ENCODE peak calls at places on chromosomes 7 and 10, in nine cellular contexts. O, Z, R, H, S, D, L, P and M are unnamed samples.
A peak's percentile ranks its signal among the peaks of the same experiment; 100 is the strongest.

GRCh38 chr7:112112822-112113255 is 93.4 kb downstream of the DOCK4 start:
- DNase-seq in O (peak; percentile 78), Z (no peak), R (peak; percentile 86), H (no peak), S (peak; percentile 89), D (no peak), L (peak; percentile 52), P (no peak), M (no peak)

GRCh38 chr7:151740180-151740845 is 136.6 kb downstream of the PRKAG2 start:
- DNase-seq in O (no peak), Z (no peak), R (no peak), H (no peak), S (no peak), D (no peak), L (no peak), P (no peak), M (no peak)

GRCh38 chr7:77383333-77383740 is 32.8 kb downstream of the GSAP start:
- DNase-seq in O (peak; percentile 19), Z (no peak), R (peak; percentile 18), H (no peak), S (peak; percentile 43), D (no peak), L (no peak), P (no peak), M (no peak)

GRCh38 chr7:86664486-86664885 is 20.8 kb downstream of the GRM3 start:
- DNase-seq in O (no peak), Z (no peak), R (no peak), H (no peak), S (no peak), D (no peak), L (no peak), P (no peak), M (no peak)

GRCh38 chr7:44477063-44477830 is 13.2 kb downstream of the NUDCD3 start:
- DNase-seq in O (peak; percentile 85), Z (peak; percentile 58), R (peak; percentile 89), H (peak; percentile 40), S (peak; percentile 90), D (peak; percentile 84), L (peak; percentile 72), P (peak; percentile 90), M (peak; percentile 49)

GRCh38 chr7:96126382-96126781 is 195.5 kb downstream of the SLC25A13 start:
- DNase-seq in O (no peak), Z (no peak), R (no peak), H (no peak), S (no peak), D (no peak), L (no peak), P (peak; percentile 14), M (no peak)

GRCh38 chr10:118851062-118852035 is 96.6 kb upstream of the CACUL1 start:
- DNase-seq in O (no peak), Z (no peak), R (no peak), H (no peak), S (peak; percentile 25), D (no peak), L (no peak), P (no peak), M (no peak)

GRCh38 chr7:98913612-98914011 is 35.3 kb downstream of the TRRAP start:
- DNase-seq in O (no peak), Z (no peak), R (no peak), H (no peak), S (peak; percentile 52), D (no peak), L (no peak), P (no peak), M (peak; percentile 16)

GRCh38 chr10:102975483-102976057 is 57.5 kb downstream of the CNNM2 start:
- DNase-seq in O (peak; percentile 3), Z (no peak), R (no peak), H (no peak), S (peak; percentile 6), D (no peak), L (no peak), P (no peak), M (no peak)

GRCh38 chr7:129797224-129797789 is 155.5 kb downstream of the UBE2H start:
- DNase-seq in O (no peak), Z (no peak), R (no peak), H (no peak), S (no peak), D (no peak), L (no peak), P (peak; percentile 59), M (no peak)

GRCh38 chr7:28296571-28297483 is 115.5 kb upstream of the CREB5 start:
- DNase-seq in O (peak; percentile 18), Z (no peak), R (peak; percentile 54), H (peak; percentile 55), S (peak; percentile 68), D (peak; percentile 18), L (peak; percentile 36), P (peak; percentile 88), M (no peak)

GRCh38 chr7:14988941-14989340 is 86.4 kb upstream of the DGKB start:
- DNase-seq in O (no peak), Z (no peak), R (no peak), H (no peak), S (peak; percentile 41), D (no peak), L (no peak), P (no peak), M (peak; percentile 7)

GRCh38 chr10:26855186-26855585 is 5.6 kb downstream of the ABI1 start:
- DNase-seq in O (peak; percentile 53), Z (no peak), R (peak; percentile 31), H (no peak), S (peak; percentile 57), D (no peak), L (no peak), P (no peak), M (no peak)

GRCh38 chr10:79393924-79394610 is 46.8 kb downstream of the PPIF start:
- DNase-seq in O (no peak), Z (no peak), R (no peak), H (no peak), S (no peak), D (no peak), L (no peak), P (no peak), M (no peak)

GRCh38 chr10:98528785-98529183 is 82.0 kb upstream of the HPS1 start:
- DNase-seq in O (no peak), Z (no peak), R (no peak), H (no peak), S (peak; percentile 81), D (no peak), L (no peak), P (no peak), M (no peak)

GRCh38 chr10:58017719-58018367 is 249.9 kb downstream of the IPMK start:
- DNase-seq in O (peak; percentile 70), Z (no peak), R (peak; percentile 68), H (no peak), S (peak; percentile 98), D (peak; percentile 21), L (no peak), P (no peak), M (peak; percentile 71)

DNA sequence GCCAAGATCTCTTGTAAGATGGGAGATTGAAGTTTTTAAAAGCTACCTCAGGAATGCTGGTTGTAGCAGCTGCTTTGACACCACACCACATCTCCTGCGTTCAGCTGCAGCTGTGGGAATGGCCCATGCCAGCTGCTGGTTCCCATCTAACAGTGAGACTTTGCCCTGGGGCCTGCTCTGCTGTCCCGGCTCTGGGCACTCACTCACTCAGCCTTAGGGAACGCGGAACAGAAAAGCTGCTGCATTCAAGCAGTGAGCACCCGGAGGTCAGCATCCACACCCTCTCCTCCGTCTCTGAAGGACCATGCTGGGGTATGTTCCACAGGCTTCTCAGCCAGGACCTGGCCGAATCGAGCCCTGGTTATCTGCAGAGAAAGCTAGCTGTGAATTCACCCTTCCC is 197.1 kb upstream of the CXCL12 start:
- DNase-seq in O (no peak), Z (no peak), R (no peak), H (no peak), S (no peak), D (no peak), L (no peak), P (no peak), M (no peak)
- TF ChIP-seq CTCF in O (no peak), Z (no peak), R (no peak), H (no peak), S (no peak), D (no peak), L (no peak), P (no peak), M (no peak)

DNA sequence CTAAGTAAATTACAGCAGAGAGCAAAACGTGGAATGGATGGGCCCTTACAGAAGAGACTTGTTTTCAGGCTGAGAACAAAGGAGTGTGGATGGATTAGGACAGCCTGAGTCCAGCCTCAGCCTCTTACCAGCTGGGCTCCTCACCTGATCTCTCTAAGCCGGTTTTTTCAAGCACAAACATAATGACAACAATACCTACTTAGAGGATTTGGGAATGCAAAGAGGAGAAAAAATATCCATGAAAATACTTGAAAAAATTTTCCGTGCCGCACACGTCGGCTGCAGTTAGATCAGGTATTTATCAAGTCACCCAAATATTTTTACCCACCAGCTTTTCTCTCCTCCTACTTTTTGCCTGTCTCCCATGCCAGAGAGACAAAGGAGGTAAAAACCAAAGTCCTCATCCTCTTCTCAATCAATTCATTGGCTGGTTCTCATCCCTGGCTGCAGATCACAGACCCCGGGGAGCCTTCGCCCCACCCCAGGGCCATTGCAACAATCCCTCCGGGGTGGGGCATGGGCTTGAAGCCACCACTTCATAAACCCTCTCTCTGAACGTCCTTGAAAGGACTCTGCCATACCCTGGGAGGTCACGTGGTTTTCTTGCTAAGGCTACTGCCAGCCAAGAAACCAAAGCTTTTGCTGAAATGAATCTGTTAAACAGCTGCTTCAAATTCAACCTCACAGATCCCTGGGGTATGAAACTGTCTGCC is 29.7 kb upstream of the GTF2I start:
- DNase-seq in O (no peak), Z (peak; percentile 66), R (peak; percentile 64), H (no peak), S (peak; percentile 62), D (no peak), L (peak; percentile 86), P (peak; percentile 75), M (no peak)
- H3K4me3 ChIP-seq in O (no peak overlapping the region), Z (no peak overlapping the region), R (no peak overlapping the region), H (no peak overlapping the region), S (no peak overlapping the region), D (no peak overlapping the region), L (no peak overlapping the region), P (peak overlapping the region; percentile 7), M (no peak overlapping the region)

GRCh38 chr10:61142987-61143386 is 199.0 kb upstream of the RHOBTB1 start:
- DNase-seq in O (no peak), Z (no peak), R (no peak), H (no peak), S (no peak), D (no peak), L (no peak), P (no peak), M (no peak)
- TF ChIP-seq CTCF in O (no peak), Z (no peak), R (no peak), H (peak; percentile 58), S (peak; percentile 1), D (no peak), L (no peak), P (no peak), M (no peak)

DNA sequence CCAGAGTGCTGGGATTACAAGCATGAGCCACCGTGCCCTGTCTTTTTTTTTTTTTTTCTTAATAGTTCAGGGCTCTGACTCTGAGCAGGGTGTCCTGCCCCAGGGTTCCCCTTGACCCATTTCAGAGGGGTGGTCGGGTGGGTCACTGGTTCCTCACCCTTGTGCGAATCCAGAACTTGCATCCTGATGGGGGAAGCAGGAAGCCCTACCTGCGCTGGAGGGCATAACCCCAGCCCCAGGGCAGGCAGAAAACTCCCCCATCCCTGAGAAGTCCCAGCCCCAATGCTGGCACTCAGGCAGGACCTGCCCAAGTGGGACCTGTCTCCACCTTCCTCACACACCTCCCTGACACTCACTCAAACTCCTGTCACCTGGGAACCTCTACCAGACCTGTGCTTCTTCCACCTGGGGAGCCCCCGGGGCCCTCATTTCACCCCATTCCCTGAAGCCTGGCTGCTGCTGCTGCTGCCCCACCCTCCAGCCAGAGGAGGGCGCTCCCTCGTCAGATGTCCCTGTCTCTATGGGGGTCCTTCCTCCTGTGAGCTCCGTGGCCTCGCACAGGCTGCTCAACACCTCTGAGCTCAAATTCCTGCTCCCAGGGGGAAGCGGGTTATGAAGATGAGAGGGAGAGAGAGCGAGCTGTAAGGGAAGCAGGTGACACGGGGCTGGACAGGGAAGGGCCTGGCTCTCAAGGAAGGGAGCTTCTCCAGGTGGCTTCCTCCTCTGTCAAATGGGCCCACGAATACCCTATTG is 15.1 kb upstream of the ZNF273 start:
- DNase-seq in O (no peak), Z (peak; percentile 45), R (no peak), H (no peak), S (no peak), D (no peak), L (peak; percentile 14), P (peak; percentile 92), M (no peak)
- H3K4me3 ChIP-seq in O (no peak overlapping the region), Z (no peak overlapping the region), R (peak overlapping the region; percentile 33), H (no peak overlapping the region), S (peak overlapping the region; percentile 35), D (peak overlapping the region; percentile 44), L (no peak overlapping the region), P (peak overlapping the region; percentile 79), M (no peak overlapping the region)